ENCODE peak calls at places on chromosomes 6 and 20, in eight cellular contexts. W is H9, F is neural crest cell, C is tibial artery, L is Calu3, G is ovary, U is progenitor cell of endocrine pancreas, Y is heart right ventricle. J is an unnamed sample.

GRCh38 chr20:48697845-48698491 is 129.8 kb downstream of the PREX1 start:
- DNase-seq in W (no peak), F (no peak), C (peak), L (peak), G (peak), U (no peak), Y (peak), J (no peak)

GRCh38 chr6:83884523-83884922 is 25.0 kb downstream of the CYB5R4 start:
- DNase-seq in W (no peak), F (no peak), C (no peak), L (no peak), G (no peak), U (no peak), Y (no peak), J (no peak)

GRCh38 chr6:104603108-104603745 is 256.5 kb downstream of the HACE1 start:
- DNase-seq in W (no peak), F (no peak), C (no peak), L (no peak), G (no peak), U (no peak), Y (no peak), J (no peak)

GRCh38 chr20:61725966-61726365 is 339.7 kb downstream of the TAF4 start:
- DNase-seq in W (no peak), F (no peak), C (no peak), L (no peak), G (no peak), U (no peak), Y (no peak), J (no peak)

GRCh38 chr20:12058201-12058600 is 140.5 kb downstream of the BTBD3 start:
- DNase-seq in W (no peak), F (no peak), C (no peak), L (no peak), G (no peak), U (no peak), Y (no peak), J (no peak)

GRCh38 chr6:89369009-89369408 is 16.5 kb upstream of the UBE2J1 start:
- DNase-seq in W (peak), F (no peak), C (no peak), L (peak), G (peak), U (no peak), Y (peak), J (no peak)

GRCh38 chr20:1266167-1266973 is at the start of gene SNPH:
- DNase-seq in W (peak), F (peak), C (peak), L (peak), G (peak), U (peak), Y (peak), J (peak)

GRCh38 chr6:41216616-41217015 is 11.5 kb upstream of the TREML4 start:
- DNase-seq in W (no peak), F (no peak), C (no peak), L (no peak), G (no peak), U (no peak), Y (no peak), J (no peak)

GRCh38 chr20:35773154-35773751 is 1.4 kb downstream of the PHF20 start:
- DNase-seq in W (no peak), F (no peak), C (peak), L (no peak), G (peak), U (no peak), Y (no peak), J (peak)

GRCh38 chr6:51137777-51138176 is 319.1 kb downstream of the TFAP2B start:
- DNase-seq in W (no peak), F (no peak), C (no peak), L (no peak), G (no peak), U (no peak), Y (no peak), J (no peak)

GRCh38 chr6:144797881-144798589 is 512.9 kb downstream of the UTRN start:
- DNase-seq in W (no peak), F (no peak), C (no peak), L (no peak), G (no peak), U (no peak), Y (no peak), J (no peak)

GRCh38 chr6:157587127-157587729 is 206.2 kb downstream of the ZDHHC14 start:
- DNase-seq in W (no peak), F (no peak), C (no peak), L (no peak), G (no peak), U (no peak), Y (no peak), J (no peak)

GRCh38 chr20:33229843-33230242 is 6.0 kb upstream of the BPIFA1 start:
- DNase-seq in W (no peak), F (no peak), C (no peak), L (no peak), G (no peak), U (no peak), Y (no peak), J (peak)

GRCh38 chr6:136114661-136115060 is 135.4 kb downstream of the MTFR2 start:
- DNase-seq in W (no peak), F (no peak), C (no peak), L (no peak), G (no peak), U (no peak), Y (no peak), J (no peak)

GRCh38 chr6:20868397-20869185 is 334.3 kb downstream of the CDKAL1 start:
- DNase-seq in W (peak), F (no peak), C (no peak), L (no peak), G (peak), U (no peak), Y (no peak), J (no peak)

GRCh38 chr6:107202876-107203468 is 87.7 kb upstream of the BEND3 start:
- DNase-seq in W (no peak), F (no peak), C (no peak), L (no peak), G (no peak), U (no peak), Y (no peak), J (no peak)

GRCh38 chr20:53917145-53918009 is 153.0 kb downstream of the BCAS1 start:
- DNase-seq in W (no peak), F (no peak), C (peak), L (peak), G (peak), U (no peak), Y (peak), J (no peak)

GRCh38 chr20:33702861-33703260 is 16.7 kb upstream of the E2F1 start:
- DNase-seq in W (no peak), F (no peak), C (no peak), L (no peak), G (no peak), U (no peak), Y (peak), J (no peak)

GRCh38 chr6:169559001-169559441 is 142.8 kb downstream of the WDR27 start:
- DNase-seq in W (no peak), F (no peak), C (no peak), L (no peak), G (no peak), U (no peak), Y (no peak), J (no peak)

GRCh38 chr6:149897015-149897697 is 757 bp downstream of the RAET1E start:
- DNase-seq in W (no peak), F (no peak), C (peak), L (peak), G (peak), U (no peak), Y (peak), J (no peak)

GRCh38 chr20:3606021-3606420 is 57.2 kb downstream of the GFRA4 start:
- DNase-seq in W (no peak), F (no peak), C (no peak), L (no peak), G (no peak), U (no peak), Y (no peak), J (no peak)

GRCh38 chr20:57108742-57109141 is 157.7 kb downstream of the BMP7 start:
- DNase-seq in W (no peak), F (no peak), C (no peak), L (no peak), G (no peak), U (no peak), Y (no peak), J (no peak)

GRCh38 chr6:125301435-125302391 is at the start of gene HDDC2:
- DNase-seq in W (peak), F (peak), C (peak), L (peak), G (peak), U (peak), Y (peak), J (peak)

GRCh38 chr20:61117725-61118124 is 134.3 kb upstream of the CDH4 start:
- DNase-seq in W (no peak), F (no peak), C (no peak), L (peak), G (no peak), U (no peak), Y (no peak), J (no peak)

GRCh38 chr20:62568045-62568389 is 74.3 kb upstream of the SLCO4A1 start:
- DNase-seq in W (no peak), F (no peak), C (no peak), L (no peak), G (no peak), U (no peak), Y (no peak), J (no peak)

GRCh38 chr6:52115145-52115741 is 27.8 kb upstream of the PKHD1 start:
- DNase-seq in W (no peak), F (no peak), C (no peak), L (no peak), G (no peak), U (no peak), Y (no peak), J (no peak)

GRCh38 chr20:61979090-61979489 is 86.6 kb downstream of the TAF4 start:
- DNase-seq in W (no peak), F (no peak), C (no peak), L (no peak), G (no peak), U (no peak), Y (no peak), J (no peak)

GRCh38 chr20:5918856-5919633 is 31.3 kb downstream of the TRMT6 start:
- DNase-seq in W (no peak), F (no peak), C (no peak), L (peak), G (no peak), U (no peak), Y (no peak), J (no peak)

GRCh38 chr6:31771992-31772358 is 5.2 kb downstream of the VWA7 start:
- DNase-seq in W (no peak), F (no peak), C (no peak), L (no peak), G (no peak), U (no peak), Y (no peak), J (no peak)

GRCh38 chr6:95084867-95085266 is 492.5 kb upstream of the MANEA start:
- DNase-seq in W (peak), F (no peak), C (no peak), L (no peak), G (no peak), U (no peak), Y (no peak), J (no peak)

GRCh38 chr6:167119680-167120556 is 3.0 kb upstream of the CCR6 start:
- DNase-seq in W (no peak), F (no peak), C (no peak), L (no peak), G (no peak), U (no peak), Y (no peak), J (no peak)
- TF ChIP-seq CTCF in W (no peak), F (no peak), C (no peak), L (no peak), G (no peak), U (no peak), Y (no peak), J (no peak)

GRCh38 chr6:3962897-3963296 is 113.7 kb downstream of the FAM50B start:
- DNase-seq in W (no peak), F (no peak), C (no peak), L (no peak), G (no peak), U (no peak), Y (no peak), J (no peak)
- TF ChIP-seq CTCF in W (no peak), F (no peak), C (no peak), L (no peak), G (no peak), U (no peak), Y (no peak), J (no peak)

DNA sequence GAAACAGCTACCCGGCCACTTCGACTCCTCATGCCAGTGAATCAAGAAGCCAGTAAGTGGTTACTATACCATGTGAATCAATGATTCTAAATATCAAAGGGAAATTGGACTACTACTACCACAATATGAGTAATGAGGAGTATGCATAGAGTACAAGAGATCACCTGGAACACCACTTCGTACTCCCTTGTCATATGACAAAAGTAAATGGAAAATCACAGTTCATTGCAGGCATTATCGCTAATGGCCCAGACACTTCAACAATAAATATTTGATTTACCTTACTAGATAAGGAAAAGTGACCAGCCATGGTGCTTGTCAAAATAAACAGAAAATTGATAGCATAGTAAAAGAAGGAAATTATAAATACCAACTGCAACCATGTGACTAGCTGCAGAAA is 73.1 kb downstream of the BMP5 start:
- DNase-seq in W (no peak), F (no peak), C (no peak), L (no peak), G (no peak), U (no peak), Y (no peak), J (no peak)
- TF ChIP-seq CTCF in W (no peak), F (no peak), C (no peak), L (no peak), G (no peak), U (no peak), Y (no peak), J (no peak)

DNA sequence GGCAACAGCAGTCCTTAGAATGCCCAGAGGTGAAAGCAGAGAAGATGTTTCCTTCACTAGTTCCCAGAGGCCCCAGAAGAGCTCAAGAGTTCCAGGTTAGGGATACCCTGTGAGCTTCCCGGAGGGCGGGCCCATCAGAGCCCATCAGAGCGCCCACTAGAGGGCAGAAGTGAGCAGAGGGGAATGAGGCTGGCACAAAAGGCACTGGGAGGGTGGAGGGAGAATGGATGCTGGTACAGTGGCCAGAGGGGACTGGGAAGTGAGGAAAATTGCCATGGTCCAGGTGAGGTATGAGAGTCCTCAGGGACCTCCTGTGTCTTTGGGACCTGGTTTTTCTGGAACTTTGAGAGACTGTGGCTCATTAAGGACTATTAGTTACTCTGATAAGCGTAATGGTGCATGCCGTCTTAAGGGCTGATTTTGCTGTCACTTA is 57.3 kb downstream of the LINC00237 start:
- DNase-seq in W (peak), F (peak), C (no peak), L (peak), G (no peak), U (no peak), Y (no peak), J (peak)
- TF ChIP-seq CTCF in W (peak), F (peak), C (peak), L (no peak), G (no peak), U (peak), Y (peak), J (peak)

GRCh38 chr6:108838101-108838717 is 10.0 kb upstream of the ARMC2 start:
- DNase-seq in W (peak), F (no peak), C (no peak), L (peak), G (no peak), U (peak), Y (no peak), J (peak)
- TF ChIP-seq CTCF in W (peak), F (no peak), C (no peak), L (no peak), G (no peak), U (peak), Y (no peak), J (no peak)

GRCh38 chr6:74991573-74992332 is 214.1 kb downstream of the COL12A1 start:
- DNase-seq in W (no peak), F (no peak), C (no peak), L (no peak), G (no peak), U (no peak), Y (no peak), J (no peak)
- TF ChIP-seq CTCF in W (peak), F (no peak), C (no peak), L (peak), G (no peak), U (no peak), Y (no peak), J (no peak)

DNA sequence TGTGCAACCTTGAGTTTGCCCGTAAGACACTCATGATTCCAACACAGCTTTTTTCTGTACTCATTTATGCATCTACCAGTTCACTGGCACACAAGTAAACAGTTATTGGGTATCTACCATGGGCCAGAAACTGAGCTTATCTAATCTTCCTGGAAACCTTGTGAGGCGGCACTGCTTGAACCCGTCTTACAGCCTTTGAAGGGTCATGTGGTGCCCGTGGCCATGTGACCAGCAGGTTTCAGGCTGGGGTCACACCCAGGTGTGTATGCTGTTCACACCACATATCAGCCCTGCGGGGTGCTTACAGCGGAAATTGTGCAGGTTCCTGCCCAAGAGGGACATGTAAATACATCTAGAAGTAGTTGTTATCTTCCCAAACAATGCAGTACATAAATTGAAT is 6.1 kb downstream of the THBD start:
- DNase-seq in W (no peak), F (no peak), C (no peak), L (peak), G (no peak), U (no peak), Y (no peak), J (no peak)
- TF ChIP-seq CTCF in W (no peak), F (no peak), C (no peak), L (no peak), G (no peak), U (no peak), Y (no peak), J (no peak)

J was measured in natural killer cell.